ENCODE peak calls at places on chromosomes 12 and 14, in four cellular contexts. H is colonic mucosa, A is neuronal stem cell, Y is upper lobe of left lung. K is an unnamed sample.

GRCh38 chr14:71235865-71236264 is 328.6 kb downstream of the PCNX1 start:
- DNase-seq in A (peak; percentile 44), H (no peak), Y (no peak), K (no peak)

GRCh38 chr14:69214376-69214775 is 23.1 kb downstream of the EXD2 start:
- DNase-seq in Y (no peak), H (no peak), A (no peak), K (no peak)

GRCh38 chr12:123269980-123270379 is 1.7 kb downstream of the CDK2AP1 start:
- DNase-seq in A (no peak), H (peak; percentile 27), Y (no peak), K (no peak)

GRCh38 chr12:8989425-8989824 is at the start of gene KLRG1:
- DNase-seq in H (no peak), Y (no peak), A (no peak), K (no peak)

GRCh38 chr14:104660597-104660996 is 28.8 kb upstream of the INF2 start:
- DNase-seq in Y (no peak), A (no peak), H (no peak), K (no peak)

GRCh38 chr12:131197490-131197889 is 243.8 kb downstream of the ADGRD1 start:
- DNase-seq in Y (no peak), H (peak; percentile 8), A (no peak), K (no peak)

GRCh38 chr12:89350661-89351488 is 1.4 kb downstream of the DUSP6 start:
- DNase-seq in H (peak; percentile 35), A (no peak), Y (peak; percentile 81), K (no peak)

GRCh38 chr12:98492580-98493140 is 22.7 kb upstream of the TMPO start:
- DNase-seq in A (no peak), Y (no peak), H (no peak), K (no peak)

GRCh38 chr12:131137836-131138637 is 184.3 kb downstream of the ADGRD1 start:
- DNase-seq in Y (no peak), H (no peak), A (no peak), K (no peak)

GRCh38 chr12:79420146-79420618 is 270.6 kb downstream of the PAWR start:
- DNase-seq in Y (no peak), H (peak; percentile 45), A (peak; percentile 21), K (peak; percentile 92)

GRCh38 chr12:115771065-115771464 is 506.4 kb downstream of the MED13L start:
- DNase-seq in Y (no peak), H (peak; percentile 32), A (no peak), K (no peak)

GRCh38 chr14:103561381-103562134 is 899 bp downstream of the BAG5 start:
- DNase-seq in H (no peak), Y (no peak), A (no peak), K (peak; percentile 48)

GRCh38 chr14:63705561-63706070 is 22.2 kb downstream of the SGPP1 start:
- DNase-seq in A (no peak), Y (no peak), H (no peak), K (no peak)

GRCh38 chr14:97602438-97603117 is 805.4 kb downstream of the VRK1 start:
- DNase-seq in A (no peak), H (no peak), Y (no peak), K (no peak)

GRCh38 chr14:79861111-79861510 is 350.2 kb downstream of the DIO2 start:
- DNase-seq in H (no peak), Y (no peak), A (no peak), K (no peak)

GRCh38 chr12:70268972-70269371 is 25.7 kb downstream of the CNOT2 start:
- DNase-seq in H (no peak), A (no peak), Y (no peak), K (no peak)

GRCh38 chr12:30695327-30696102 is at the start of gene IPO8:
- DNase-seq in A (peak; percentile 91), Y (peak; percentile 95), H (peak; percentile 95), K (peak; percentile 92)

GRCh38 chr12:132866251-132866828 is 21.1 kb downstream of the CHFR start:
- DNase-seq in Y (no peak), A (no peak), H (no peak), K (peak; percentile 66)

GRCh38 chr12:9049520-9050133 is 60.3 kb downstream of the KLRG1 start:
- DNase-seq in A (no peak), H (no peak), Y (no peak), K (peak; percentile 39)

GRCh38 chr12:104060791-104061190 is 3.5 kb upstream of the HCFC2 start:
- DNase-seq in A (no peak), H (no peak), Y (no peak), K (no peak)

GRCh38 chr12:10457760-10458159 is 4.6 kb upstream of the KLRC1 start:
- DNase-seq in H (no peak), A (no peak), Y (no peak), K (no peak)

GRCh38 chr14:93231129-93231979 is 24.3 kb downstream of the UBR7 start:
- DNase-seq in H (no peak), Y (no peak), A (no peak), K (peak; percentile 51)

GRCh38 chr12:52256165-52256935 is 18.1 kb upstream of the KRT86 start:
- DNase-seq in A (no peak), Y (no peak), H (no peak), K (no peak)

GRCh38 chr12:124386059-124386458 is 91.2 kb downstream of the RFLNA start:
- DNase-seq in H (no peak), A (no peak), Y (no peak), K (no peak)
- H3K27ac ChIP-seq in H (peak overlapping the region; percentile 12), A (no peak overlapping the region), Y (peak overlapping the region; percentile 91), K (peak overlapping the region; percentile 86)

GRCh38 chr14:20781805-20782204 is 737 bp downstream of the RNASE6 start:
- DNase-seq in Y (no peak), H (no peak), A (no peak), K (no peak)
- H3K27ac ChIP-seq in Y (peak overlapping the region; percentile 77), H (peak overlapping the region; percentile 58), A (peak overlapping the region; percentile 0), K (no peak overlapping the region)

GRCh38 chr12:22687677-22688076 is 62.7 kb downstream of the ETNK1 start:
- DNase-seq in Y (no peak), A (no peak), H (no peak), K (peak; percentile 56)

GRCh38 chr12:22682663-22683062 is 57.7 kb downstream of the ETNK1 start:
- DNase-seq in Y (no peak), H (no peak), A (no peak), K (no peak)

GRCh38 chr12:22684124-22684523 is 59.2 kb downstream of the ETNK1 start:
- DNase-seq in Y (no peak), H (no peak), A (no peak), K (no peak)

GRCh38 chr12:22683131-22683530 is 58.2 kb downstream of the ETNK1 start:
- DNase-seq in H (no peak), Y (no peak), A (no peak), K (no peak)

DNA sequence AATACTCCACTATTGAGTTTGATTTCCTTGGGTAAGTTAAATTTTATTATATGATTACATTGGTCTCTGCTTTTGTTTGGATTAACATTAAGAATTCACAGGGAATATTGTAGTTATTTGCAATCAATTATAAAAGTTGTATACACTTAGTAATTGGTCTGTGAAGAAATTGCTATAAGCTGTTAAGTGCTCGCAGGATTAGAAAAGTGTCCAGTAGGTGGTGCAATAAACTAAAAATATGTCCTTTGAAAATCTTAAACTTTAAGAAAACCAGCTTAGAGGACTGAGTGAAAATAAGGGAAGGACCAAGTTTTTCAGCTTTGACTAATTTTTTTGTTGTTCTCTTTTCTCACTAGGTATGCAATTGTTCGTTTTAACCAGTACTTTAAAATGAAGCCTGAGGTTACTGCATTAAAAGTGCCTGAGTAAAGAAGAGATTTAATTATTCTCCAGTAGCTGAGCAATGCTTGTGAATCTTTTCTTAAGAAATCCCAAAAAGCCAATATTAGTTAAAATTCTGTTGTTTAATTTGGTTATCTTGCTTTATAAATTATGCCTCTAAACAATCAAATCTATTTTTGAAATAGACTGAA is 59.7 kb downstream of the ETNK1 start:
- DNase-seq in A (peak; percentile 27), H (no peak), Y (no peak), K (peak; percentile 19)
- H3K27ac ChIP-seq in A (no peak overlapping the region), H (no peak overlapping the region), Y (no peak overlapping the region), K (no peak overlapping the region)

GRCh38 chr14:68089146-68089715 is 269.7 kb downstream of the RAD51B start:
- DNase-seq in A (no peak), Y (no peak), H (no peak), K (peak; percentile 43)
- H3K27ac ChIP-seq in A (peak overlapping the region; percentile 62), Y (no peak overlapping the region), H (no peak overlapping the region), K (no peak overlapping the region)

DNA sequence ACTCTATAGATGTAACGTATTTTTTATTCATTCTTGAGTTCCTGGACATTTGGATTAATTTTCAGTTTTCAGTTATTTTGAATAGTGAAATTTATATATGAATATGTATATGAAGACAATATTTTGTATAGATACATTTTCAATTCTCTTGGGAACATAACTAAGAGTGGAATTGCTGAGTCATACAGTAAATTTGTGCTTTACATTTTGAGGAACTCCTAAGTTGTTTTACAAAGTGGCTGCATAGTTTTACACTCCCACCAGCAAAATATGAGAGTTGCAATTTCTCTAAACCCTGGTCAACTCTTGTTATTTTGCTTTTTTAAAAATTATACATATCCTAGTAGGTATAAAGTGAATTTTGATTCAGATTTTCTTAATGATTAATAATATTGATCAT is 1838.6 kb upstream of the SEL1L start:
- DNase-seq in A (no peak), H (no peak), Y (no peak), K (no peak)
- H3K27ac ChIP-seq in A (no peak overlapping the region), H (no peak overlapping the region), Y (no peak overlapping the region), K (no peak overlapping the region)

GRCh38 chr12:15146585-15146984 is 74.6 kb downstream of the RERG start:
- DNase-seq in H (no peak), Y (no peak), A (no peak), K (no peak)
- H3K27ac ChIP-seq in H (no peak overlapping the region), Y (no peak overlapping the region), A (no peak overlapping the region), K (no peak overlapping the region)

GRCh38 chr12:53601296-53601847 is 24.8 kb downstream of the ATF7 start:
- DNase-seq in H (no peak), Y (no peak), A (no peak), K (no peak)
- H3K27ac ChIP-seq in H (peak overlapping the region; percentile 13), Y (no peak overlapping the region), A (no peak overlapping the region), K (no peak overlapping the region)

DNA sequence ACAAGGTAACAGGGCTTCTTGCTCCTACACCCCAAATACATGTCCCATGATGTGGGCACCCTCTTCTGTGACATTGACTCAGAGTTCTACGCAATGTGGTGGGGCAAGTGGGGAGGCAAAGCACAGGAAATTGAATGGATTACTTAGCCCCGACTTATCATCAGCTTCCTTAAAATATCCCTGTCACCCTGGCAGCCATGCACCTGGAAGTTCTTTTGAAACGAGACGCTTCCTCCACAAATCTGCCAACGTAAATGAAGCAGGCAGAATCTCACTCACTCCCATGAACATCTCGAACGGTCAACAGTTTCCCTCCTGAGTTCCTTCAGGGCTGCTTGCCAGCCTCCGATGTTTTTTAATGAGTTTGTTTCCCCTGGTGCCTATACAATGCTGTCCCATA is 33.5 kb downstream of the RNFT2 start:
- DNase-seq in Y (no peak), A (no peak), H (no peak), K (no peak)
- H3K27ac ChIP-seq in Y (no peak overlapping the region), A (no peak overlapping the region), H (no peak overlapping the region), K (no peak overlapping the region)